ENCODE peak calls at places on chromosomes 2 and 18, in seven cellular contexts. One of them, this sample, is unnamed.

GRCh38 chr2:6523476-6523875 is 342.2 kb downstream of the CMPK2 start:
- DNase-seq in AG10803: no peak
- DNase-seq in A549: no peak
- DNase-seq in GM23248: no peak
- DNase-seq in H9: peak; percentile 35
- DNase-seq in GM03348: no peak
- DNase-seq in amniotic stem cell: no peak
- DNase-seq in this sample: no peak

GRCh38 chr2:197378494-197378972 is 56.3 kb downstream of the SF3B1 start:
- DNase-seq in AG10803: peak; percentile 38
- DNase-seq in A549: peak; percentile 44
- DNase-seq in GM23248: peak; percentile 67
- DNase-seq in H9: peak; percentile 53
- DNase-seq in GM03348: peak; percentile 71
- DNase-seq in amniotic stem cell: no peak
- DNase-seq in this sample: peak; percentile 45

GRCh38 chr2:55618649-55619055 is 1.2 kb upstream of the PPP4R3B start:
- DNase-seq in AG10803: peak; percentile 52
- DNase-seq in A549: peak; percentile 81
- DNase-seq in GM23248: peak; percentile 73
- DNase-seq in H9: peak; percentile 43
- DNase-seq in GM03348: peak; percentile 70
- DNase-seq in amniotic stem cell: peak; percentile 11
- DNase-seq in this sample: peak; percentile 36

GRCh38 chr2:46562451-46562841 is 83.1 kb downstream of the TMEM247 start:
- DNase-seq in AG10803: no peak
- DNase-seq in A549: no peak
- DNase-seq in GM23248: no peak
- DNase-seq in H9: no peak
- DNase-seq in GM03348: no peak
- DNase-seq in amniotic stem cell: no peak
- DNase-seq in this sample: no peak

GRCh38 chr18:35464731-35465728 is 32.7 kb downstream of the INO80C start:
- DNase-seq in AG10803: no peak
- DNase-seq in A549: no peak
- DNase-seq in GM23248: no peak
- DNase-seq in H9: no peak
- DNase-seq in GM03348: no peak
- DNase-seq in amniotic stem cell: no peak
- DNase-seq in this sample: no peak

GRCh38 chr2:223580951-223581350 is 21.2 kb downstream of the SCG2 start:
- DNase-seq in AG10803: peak; percentile 63
- DNase-seq in A549: peak; percentile 26
- DNase-seq in GM23248: peak; percentile 88
- DNase-seq in H9: no peak
- DNase-seq in GM03348: peak; percentile 73
- DNase-seq in amniotic stem cell: peak; percentile 33
- DNase-seq in this sample: no peak

GRCh38 chr18:78192044-78192443 is 787.6 kb upstream of the SALL3 start:
- DNase-seq in AG10803: no peak
- DNase-seq in A549: no peak
- DNase-seq in GM23248: no peak
- DNase-seq in H9: peak; percentile 62
- DNase-seq in GM03348: no peak
- DNase-seq in amniotic stem cell: no peak
- DNase-seq in this sample: no peak

GRCh38 chr2:40093036-40093673 is 314.1 kb upstream of the THUMPD2 start:
- DNase-seq in AG10803: peak; percentile 84
- DNase-seq in A549: no peak
- DNase-seq in GM23248: peak; percentile 60
- DNase-seq in H9: no peak
- DNase-seq in GM03348: peak; percentile 29
- DNase-seq in amniotic stem cell: no peak
- DNase-seq in this sample: no peak

GRCh38 chr2:101699191-101699938 is 1.9 kb downstream of the MAP4K4 start:
- DNase-seq in AG10803: peak; percentile 41
- DNase-seq in A549: no peak
- DNase-seq in GM23248: peak; percentile 55
- DNase-seq in H9: no peak
- DNase-seq in GM03348: no peak
- DNase-seq in amniotic stem cell: no peak
- DNase-seq in this sample: no peak

GRCh38 chr18:32437080-32437834 is 33.4 kb downstream of the GAREM1 start:
- DNase-seq in AG10803: no peak
- DNase-seq in A549: no peak
- DNase-seq in GM23248: no peak
- DNase-seq in H9: no peak
- DNase-seq in GM03348: no peak
- DNase-seq in amniotic stem cell: no peak
- DNase-seq in this sample: no peak

GRCh38 chr18:31977270-31977872 is 34.4 kb upstream of the TRAPPC8 start:
- DNase-seq in AG10803: peak; percentile 60
- DNase-seq in A549: peak; percentile 10
- DNase-seq in GM23248: peak; percentile 55
- DNase-seq in H9: peak; percentile 70
- DNase-seq in GM03348: peak; percentile 45
- DNase-seq in amniotic stem cell: no peak
- DNase-seq in this sample: no peak

GRCh38 chr2:196591621-196592022 is 47.9 kb upstream of the CCDC150 start:
- DNase-seq in AG10803: no peak
- DNase-seq in A549: no peak
- DNase-seq in GM23248: no peak
- DNase-seq in H9: no peak
- DNase-seq in GM03348: no peak
- DNase-seq in amniotic stem cell: no peak
- DNase-seq in this sample: no peak

GRCh38 chr2:68771211-68771721 is 36.7 kb downstream of the ARHGAP25 start:
- DNase-seq in AG10803: no peak
- DNase-seq in A549: no peak
- DNase-seq in GM23248: no peak
- DNase-seq in H9: no peak
- DNase-seq in GM03348: no peak
- DNase-seq in amniotic stem cell: no peak
- DNase-seq in this sample: no peak

GRCh38 chr2:98720286-98720685 is 10.6 kb downstream of the MGAT4A start:
- DNase-seq in AG10803: no peak
- DNase-seq in A549: no peak
- DNase-seq in GM23248: no peak
- DNase-seq in H9: no peak
- DNase-seq in GM03348: no peak
- DNase-seq in amniotic stem cell: no peak
- DNase-seq in this sample: no peak

GRCh38 chr2:43636616-43637015 is 444 bp upstream of the PLEKHH2 start:
- DNase-seq in AG10803: no peak
- DNase-seq in A549: no peak
- DNase-seq in GM23248: no peak
- DNase-seq in H9: no peak
- DNase-seq in GM03348: no peak
- DNase-seq in amniotic stem cell: no peak
- DNase-seq in this sample: peak; percentile 12

GRCh38 chr2:128504242-128505149 is 185.8 kb upstream of the HS6ST1 start:
- DNase-seq in AG10803: no peak
- DNase-seq in A549: no peak
- DNase-seq in GM23248: no peak
- DNase-seq in H9: peak; percentile 18
- DNase-seq in GM03348: no peak
- DNase-seq in amniotic stem cell: no peak
- DNase-seq in this sample: no peak

GRCh38 chr2:95258271-95258670 is 16.0 kb upstream of the PROM2 start:
- DNase-seq in AG10803: peak; percentile 32
- DNase-seq in A549: no peak
- DNase-seq in GM23248: no peak
- DNase-seq in H9: no peak
- DNase-seq in GM03348: peak; percentile 1
- DNase-seq in amniotic stem cell: no peak
- DNase-seq in this sample: no peak

GRCh38 chr18:49207373-49207772 is 253.1 kb downstream of the DYM start:
- DNase-seq in AG10803: peak; percentile 48
- DNase-seq in A549: no peak
- DNase-seq in GM23248: peak; percentile 31
- DNase-seq in H9: no peak
- DNase-seq in GM03348: peak; percentile 15
- DNase-seq in amniotic stem cell: no peak
- DNase-seq in this sample: no peak

GRCh38 chr2:25431604-25432003 is 89.9 kb upstream of the DNMT3A start:
- DNase-seq in AG10803: no peak
- DNase-seq in A549: no peak
- DNase-seq in GM23248: no peak
- DNase-seq in H9: no peak
- DNase-seq in GM03348: no peak
- DNase-seq in amniotic stem cell: no peak
- DNase-seq in this sample: no peak

GRCh38 chr2:230557056-230557455 is 141.1 kb downstream of the SP100 start:
- DNase-seq in AG10803: no peak
- DNase-seq in A549: no peak
- DNase-seq in GM23248: no peak
- DNase-seq in H9: no peak
- DNase-seq in GM03348: no peak
- DNase-seq in amniotic stem cell: no peak
- DNase-seq in this sample: no peak

GRCh38 chr18:64994370-64994769 is 756.4 kb upstream of the CDH7 start:
- DNase-seq in AG10803: no peak
- DNase-seq in A549: no peak
- DNase-seq in GM23248: no peak
- DNase-seq in H9: no peak
- DNase-seq in GM03348: no peak
- DNase-seq in amniotic stem cell: no peak
- DNase-seq in this sample: no peak

This sample was measured in central memory CD8-positive, alpha-beta T cell.